ENCODE peak calls at places on chromosome 6, in four cellular contexts. A is fibroblast of mammary gland, K is left kidney, P is Caco-2. E is an unnamed sample.

GRCh38 chr6:7604003-7604402 is 14.0 kb downstream of the SNRNP48 start:
- DNase-seq in A (no peak), K (no peak), P (no peak), E (no peak)

GRCh38 chr6:131914967-131915751 is 36.0 kb downstream of the CCN2 start:
- DNase-seq in A (peak; percentile 84), K (peak; percentile 90), P (peak; percentile 57), E (peak; percentile 84)

GRCh38 chr6:27019651-27020552 is 227.6 kb upstream of the PRSS16 start:
- DNase-seq in P (peak; percentile 89), K (peak; percentile 95), A (peak; percentile 93), E (peak; percentile 96)

GRCh38 chr6:141413196-141413595 is 719.5 kb upstream of the GJE1 start:
- DNase-seq in K (no peak), P (no peak), A (no peak), E (no peak)

GRCh38 chr6:31906122-31906521 is 4.2 kb upstream of the ZBTB12 start:
- DNase-seq in P (no peak), K (no peak), A (no peak), E (peak; percentile 46)

GRCh38 chr6:75422024-75422639 is 71.5 kb downstream of the FILIP1 start:
- DNase-seq in A (peak; percentile 72), P (no peak), K (no peak), E (no peak)

GRCh38 chr6:137389150-137389664 is 105.0 kb downstream of the OLIG3 start:
- DNase-seq in P (no peak), A (peak; percentile 12), K (no peak), E (peak; percentile 12)

GRCh38 chr6:125314019-125314581 is 12.3 kb upstream of the HDDC2 start:
- DNase-seq in P (peak; percentile 59), K (peak; percentile 84), A (peak; percentile 75), E (peak; percentile 73)

GRCh38 chr6:113558966-113559365 is 298.2 kb upstream of the MARCKS start:
- DNase-seq in K (no peak), A (peak; percentile 40), P (no peak), E (no peak)

GRCh38 chr6:143901885-143902708 is 37.8 kb downstream of the ZC2HC1B start:
- DNase-seq in K (peak; percentile 89), A (peak; percentile 21), P (no peak), E (peak; percentile 55)

GRCh38 chr6:131979515-131980337 is 28.6 kb upstream of the CCN2 start:
- DNase-seq in A (peak; percentile 88), P (no peak), K (peak; percentile 22), E (no peak)

GRCh38 chr6:125259354-125259736 is 42.4 kb downstream of the HDDC2 start:
- DNase-seq in P (no peak), A (no peak), K (no peak), E (no peak)

GRCh38 chr6:89999154-89999553 is 104.9 kb downstream of the GJA10 start:
- DNase-seq in K (no peak), A (peak; percentile 80), P (no peak), E (no peak)

GRCh38 chr6:33375143-33375649 is 16.4 kb upstream of the KIFC1 start:
- DNase-seq in A (peak; percentile 93), P (no peak), K (peak; percentile 43), E (no peak)

GRCh38 chr6:17015551-17016381 is 86.1 kb upstream of the STMND1 start:
- DNase-seq in K (peak; percentile 64), A (no peak), P (peak; percentile 10), E (peak; percentile 2)

GRCh38 chr6:121868191-121868590 is 432.7 kb downstream of the GJA1 start:
- DNase-seq in K (no peak), P (no peak), A (no peak), E (no peak)

GRCh38 chr6:169937389-169938261 is 186.2 kb downstream of the ERMARD start:
- DNase-seq in K (peak; percentile 30), A (no peak), P (no peak), E (no peak)

GRCh38 chr6:100220543-100220942 is 226.5 kb upstream of the MCHR2 start:
- DNase-seq in P (no peak), A (no peak), K (no peak), E (no peak)

GRCh38 chr6:107585815-107586435 is 96.0 kb downstream of the SOBP start:
- DNase-seq in A (no peak), K (peak; percentile 31), P (no peak), E (no peak)

GRCh38 chr6:150087336-150087735 is 18.4 kb upstream of the ULBP3 start:
- DNase-seq in K (no peak), A (no peak), P (no peak), E (no peak)

GRCh38 chr6:111668410-111668809 is 62.7 kb upstream of the TRAF3IP2 start:
- DNase-seq in P (peak; percentile 23), K (peak; percentile 22), A (no peak), E (peak; percentile 35)

GRCh38 chr6:152094992-152095592 is 287.6 kb downstream of the ESR1 start:
- DNase-seq in A (peak; percentile 100), P (peak; percentile 27), K (no peak), E (peak; percentile 84)

GRCh38 chr6:150876598-150876997 is 11.1 kb downstream of the MTHFD1L start:
- DNase-seq in K (peak; percentile 21), A (peak; percentile 27), P (no peak), E (no peak)

GRCh38 chr6:69622230-69622629 is 174.6 kb downstream of the LMBRD1 start:
- DNase-seq in K (no peak), P (no peak), A (no peak), E (peak; percentile 19)

GRCh38 chr6:52190409-52190808 is 4.2 kb downstream of the IL17A start:
- DNase-seq in A (no peak), K (no peak), P (no peak), E (no peak)

GRCh38 chr6:39289490-39289889 is 24.7 kb downstream of the KCNK17 start:
- DNase-seq in P (no peak), A (no peak), K (no peak), E (no peak)

GRCh38 chr6:34177181-34177591 is 31.3 kb upstream of the GRM4 start:
- DNase-seq in P (no peak), K (no peak), A (no peak), E (no peak)

GRCh38 chr6:160106010-160106409 is 15.6 kb upstream of the SLC22A1 start:
- DNase-seq in A (no peak), K (no peak), P (no peak), E (no peak)

GRCh38 chr6:235763-236360 is 56.4 kb upstream of the DUSP22 start:
- DNase-seq in A (peak; percentile 50), P (no peak), K (peak; percentile 48), E (peak; percentile 54)

GRCh38 chr6:71444222-71444621 is 155.6 kb downstream of the OGFRL1 start:
- DNase-seq in P (no peak), K (no peak), A (no peak), E (no peak)

GRCh38 chr6:122202576-122203137 is 196.8 kb upstream of the HSF2 start:
- DNase-seq in P (no peak), A (no peak), K (no peak), E (peak; percentile 19)

GRCh38 chr6:82568290-82568993 is 204.8 kb downstream of the TPBG start:
- DNase-seq in K (no peak), A (no peak), P (no peak), E (no peak)

GRCh38 chr6:29907637-29908340 is 34.5 kb upstream of the HLA-A start:
- DNase-seq in P (peak; percentile 38), A (no peak), K (peak; percentile 45), E (no peak)

GRCh38 chr6:170087946-170088348 is 202.9 kb downstream of the DLL1 start:
- DNase-seq in P (no peak), A (no peak), K (peak; percentile 31), E (no peak)

GRCh38 chr6:6105472-6106036 is 98.8 kb upstream of the NRN1 start:
- DNase-seq in K (no peak), A (no peak), P (no peak), E (peak; percentile 60)